ENCODE peak calls at places on chromosome 4, in six cellular contexts. W, F, U, Q, C and E are unnamed samples.

GRCh38 chr4:108166441-108167315 is 2.1 kb downstream of the LEF1 start:
- DNase-seq in W (peak), C (no peak), F (no peak), U (peak), Q (no peak), E (no peak)

GRCh38 chr4:188372856-188373255 is 233.6 kb downstream of the TRIML1 start:
- DNase-seq in U (no peak), C (peak), Q (peak), F (no peak), W (no peak), E (peak)

GRCh38 chr4:121375262-121375661 is 5.6 kb downstream of the QRFPR start:
- DNase-seq in W (no peak), Q (peak), C (no peak), U (no peak), F (no peak), E (no peak)

GRCh38 chr4:168743576-168743975 is 246.7 kb downstream of the PALLD start:
- DNase-seq in W (no peak), C (peak), Q (no peak), F (no peak), U (no peak), E (no peak)

GRCh38 chr4:11367371-11367770 is 61.3 kb downstream of the HS3ST1 start:
- DNase-seq in F (no peak), W (no peak), Q (peak), C (no peak), U (no peak), E (no peak)

GRCh38 chr4:11805837-11806236 is 377.1 kb upstream of the HS3ST1 start:
- DNase-seq in Q (peak), W (no peak), C (peak), F (no peak), U (no peak), E (peak)

GRCh38 chr4:94711635-94712034 is 46.1 kb upstream of the BMPR1B start:
- DNase-seq in U (no peak), F (no peak), W (no peak), C (no peak), Q (no peak), E (no peak)

GRCh38 chr4:90841676-90842075 is 714.5 kb downstream of the CCSER1 start:
- DNase-seq in Q (no peak), C (no peak), U (no peak), F (no peak), W (no peak), E (no peak)

GRCh38 chr4:182859730-182860129 is 57.5 kb downstream of the DCTD start:
- DNase-seq in U (no peak), W (no peak), Q (no peak), C (no peak), F (no peak), E (no peak)

GRCh38 chr4:112956458-112956857 is 93.0 kb upstream of the ANK2 start:
- DNase-seq in F (no peak), U (no peak), C (no peak), Q (peak), W (no peak), E (no peak)

GRCh38 chr4:111020961-111021360 is 398.1 kb upstream of the PITX2 start:
- DNase-seq in W (no peak), U (no peak), F (no peak), C (no peak), Q (no peak), E (no peak)

GRCh38 chr4:56313132-56313531 is 74.2 kb downstream of the AASDH start:
- DNase-seq in F (no peak), C (no peak), W (no peak), Q (no peak), U (no peak), E (no peak)

GRCh38 chr4:26885912-26886274 is 25.3 kb downstream of the STIM2 start:
- DNase-seq in F (no peak), U (peak), Q (no peak), C (no peak), W (peak), E (no peak)

GRCh38 chr4:169849456-169849855 is 91.7 kb upstream of the HPF1 start:
- DNase-seq in F (no peak), C (no peak), U (no peak), W (no peak), Q (no peak), E (no peak)

GRCh38 chr4:48483006-48483776 is at the start of gene SLC10A4:
- DNase-seq in U (no peak), F (peak), C (no peak), W (no peak), Q (no peak), E (no peak)

GRCh38 chr4:6825403-6825802 is 42.9 kb downstream of the KIAA0232 start:
- DNase-seq in C (no peak), F (no peak), Q (no peak), U (no peak), W (no peak), E (no peak)

GRCh38 chr4:44438687-44439086 is 9.9 kb downstream of the KCTD8 start:
- DNase-seq in W (no peak), U (no peak), Q (no peak), F (no peak), C (no peak), E (no peak)

GRCh38 chr4:73589887-73590801 is 30.1 kb downstream of the RASSF6 start:
- DNase-seq in F (no peak), Q (no peak), C (no peak), U (no peak), W (no peak), E (no peak)

GRCh38 chr4:13968723-13969122 is 341.2 kb upstream of the BOD1L1 start:
- DNase-seq in U (no peak), Q (no peak), W (no peak), C (no peak), F (no peak), E (no peak)

GRCh38 chr4:60857354-60857753 is 342.8 kb upstream of the ADGRL3 start:
- DNase-seq in Q (no peak), U (no peak), C (no peak), F (no peak), W (no peak), E (no peak)